ENCODE peak calls at places on chromosomes 4 and X, in six cellular contexts. A, Q, J, U, F and H are unnamed samples. For H3K27me3, the result is how much of the 10 kb centered on the place peaks cover.

GRCh38 chr4:183831689-183832088 is 73.4 kb upstream of the STOX2 start:
- DNase-seq in A (no peak), Q (no peak), J (no peak), U (no peak), F (no peak), H (no peak)

GRCh38 chr4:8709050-8709728 is 116.6 kb downstream of the CPZ start:
- DNase-seq in A (peak), Q (no peak), J (no peak), U (no peak), F (no peak), H (no peak)

GRCh38 chr4:114272226-114272625 is 292.8 kb upstream of the ARSJ start:
- DNase-seq in A (no peak), Q (no peak), J (peak), U (peak), F (peak), H (peak)

GRCh38 chrX:142998447-142999208 is 27.1 kb upstream of the SPANXN4 start:
- DNase-seq in A (no peak), Q (no peak), J (no peak), U (no peak), F (no peak), H (no peak)

GRCh38 chr4:127400736-127401346 is 231.9 kb upstream of the INTU start:
- DNase-seq in A (peak), Q (peak), J (peak), U (peak), F (peak), H (peak)

GRCh38 chr4:78806943-78807458 is 30.9 kb downstream of the BMP2K start:
- DNase-seq in A (no peak), Q (no peak), J (no peak), U (no peak), F (no peak), H (no peak)

GRCh38 chrX:9327086-9327746 is 137.6 kb upstream of the TBL1X start:
- DNase-seq in A (no peak), Q (no peak), J (no peak), U (no peak), F (no peak), H (no peak)

GRCh38 chrX:70970482-70970999 is 39.6 kb upstream of the SLC7A3 start:
- DNase-seq in A (no peak), Q (no peak), J (no peak), U (peak), F (no peak), H (no peak)

GRCh38 chr4:184347251-184348239 is 126.8 kb downstream of the IRF2 start:
- DNase-seq in A (peak), Q (peak), J (peak), U (peak), F (no peak), H (peak)

GRCh38 chr4:38691251-38692008 is 27.4 kb downstream of the KLF3 start:
- DNase-seq in A (no peak), Q (no peak), J (no peak), U (peak), F (no peak), H (no peak)

GRCh38 chrX:153794018-153794896 is at the start of the genes IDH3G and SSR4:
- DNase-seq in A (peak), Q (peak), J (peak), U (peak), F (peak), H (peak)
- TF ChIP-seq CTCF in A (peak), Q (no peak), J (no peak), U (no peak), F (no peak), H (no peak)

DNA sequence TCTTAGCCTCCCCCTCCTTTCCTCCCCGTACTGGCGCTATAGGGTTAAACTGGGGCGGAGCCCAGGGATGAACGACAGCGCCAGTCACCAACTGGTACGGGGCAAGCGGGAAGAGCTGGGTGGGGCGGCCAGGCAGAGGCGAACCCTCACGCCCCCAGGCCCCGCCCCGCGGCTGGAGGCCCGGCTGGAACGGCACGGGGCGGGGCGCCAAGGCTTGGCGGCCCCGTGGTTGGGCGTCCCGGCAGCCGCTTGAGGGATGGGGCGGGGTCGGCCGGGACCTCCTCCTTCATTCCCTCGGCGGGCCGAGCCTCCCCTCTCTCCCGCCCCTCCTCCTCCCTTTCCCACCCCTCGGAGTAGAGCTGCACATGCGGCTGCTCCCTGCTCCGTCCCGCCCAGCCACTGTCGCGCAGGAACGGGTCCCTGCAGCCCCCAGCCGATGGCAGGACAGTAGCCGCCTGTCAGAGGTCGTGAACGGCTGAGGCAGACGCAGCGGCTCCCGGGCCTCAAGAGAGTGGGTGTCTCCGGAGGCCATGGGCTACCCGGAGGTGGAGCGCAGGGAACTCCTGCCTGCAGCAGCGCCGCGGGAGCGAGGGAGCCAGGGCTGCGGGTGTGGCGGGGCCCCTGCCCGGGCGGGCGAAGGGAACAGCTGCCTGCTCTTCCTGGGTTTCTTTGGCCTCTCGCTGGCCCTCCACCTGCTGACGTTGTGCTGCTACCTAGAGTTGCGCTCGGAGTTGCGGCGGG is at the start of gene EDA:
- DNase-seq in A (peak), Q (peak), J (peak), U (peak), F (no peak), H (peak)
- H3K4me3 ChIP-seq in A (peak), Q (no peak), J (peak), U (peak), F (peak), H (peak)

GRCh38 chrX:130637591-130637990 is 235.8 kb downstream of the RBMX2 start:
- DNase-seq in A (no peak), Q (no peak), J (peak), U (peak), F (no peak), H (no peak)
- H3K27me3 ChIP-seq in A (under half), Q (under half), J (under half), U (under half), F (under half), H (under half)

DNA sequence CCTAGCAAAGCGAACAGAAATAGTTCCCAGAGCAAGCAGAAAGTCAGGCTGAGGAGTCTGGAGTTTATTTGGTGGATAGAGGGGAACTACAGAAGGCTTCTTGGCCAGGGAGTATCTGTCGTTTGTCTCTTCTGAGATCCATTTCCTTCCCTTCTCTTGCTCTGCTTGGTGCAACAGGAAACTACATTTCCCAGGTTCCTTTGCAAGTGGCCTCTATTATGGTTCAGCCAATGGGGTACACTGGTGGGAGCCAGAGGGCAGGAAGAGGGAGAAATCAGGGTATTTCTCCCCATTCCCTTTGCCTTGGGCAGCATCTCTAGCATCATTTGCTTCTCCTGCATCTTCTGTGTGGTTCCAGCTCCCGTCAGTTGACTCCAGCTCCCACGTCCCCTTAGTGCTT is 142.1 kb downstream of the BCOR start:
- DNase-seq in A (no peak), Q (no peak), J (no peak), U (no peak), F (no peak), H (no peak)
- TF ChIP-seq CTCF in A (no peak), Q (no peak), J (no peak), U (no peak), F (no peak), H (no peak)

GRCh38 chr4:72312032-72312650 is 256.9 kb downstream of the ADAMTS3 start:
- DNase-seq in A (peak), Q (peak), J (peak), U (peak), F (no peak), H (no peak)
- H3K4me3 ChIP-seq in A (no peak), Q (no peak), J (no peak), U (no peak), F (no peak), H (no peak)